ENCODE peak calls at places on chromosomes 13 and 19, in eight cellular contexts. Q is T1000, T is HFFc6, F is ascending aorta, V is astrocyte of the cerebellum, C is mucosa of descending colon, U is stromal cell of bone marrow, X is lung microvascular endothelial cell. B is an unnamed sample.

GRCh38 chr19:5893296-5893903 is 10.2 kb downstream of the NDUFA11 start:
- DNase-seq in Q (no peak), T (no peak), F (no peak), V (no peak), C (no peak), U (no peak), X (no peak), B (no peak)

GRCh38 chr19:32969549-32969948 is 2.2 kb downstream of the CEP89 start:
- DNase-seq in Q (no peak), T (no peak), F (no peak), V (no peak), C (no peak), U (no peak), X (no peak), B (no peak)

GRCh38 chr19:20067898-20068297 is 9.9 kb upstream of the ZNF90 start:
- DNase-seq in Q (no peak), T (no peak), F (no peak), V (no peak), C (no peak), U (no peak), X (no peak), B (no peak)

GRCh38 chr13:107466326-107466725 is 749.0 kb downstream of the LIG4 start:
- DNase-seq in Q (peak), T (no peak), F (no peak), V (peak), C (no peak), U (no peak), X (peak), B (no peak)

GRCh38 chr13:52599037-52599852 is 43.0 kb upstream of the HNRNPA1L2 start:
- DNase-seq in Q (no peak), T (peak), F (no peak), V (peak), C (no peak), U (peak), X (peak), B (no peak)

GRCh38 chr13:86383561-86383960 is 584.3 kb upstream of the SLITRK6 start:
- DNase-seq in Q (no peak), T (no peak), F (no peak), V (no peak), C (no peak), U (no peak), X (no peak), B (no peak)

GRCh38 chr13:92896842-92897241 is 329.8 kb upstream of the GPC6 start:
- DNase-seq in Q (no peak), T (no peak), F (no peak), V (peak), C (no peak), U (no peak), X (no peak), B (no peak)

GRCh38 chr19:50695251-50696064 is 24.1 kb downstream of the SHANK1 start:
- DNase-seq in Q (no peak), T (no peak), F (no peak), V (no peak), C (no peak), U (no peak), X (peak), B (no peak)

GRCh38 chr13:27353166-27353583 is 71.2 kb upstream of the GTF3A start:
- DNase-seq in Q (no peak), T (no peak), F (no peak), V (no peak), C (no peak), U (no peak), X (no peak), B (no peak)

GRCh38 chr13:51122868-51123267 is 11.8 kb upstream of the C13orf42 start:
- DNase-seq in Q (no peak), T (no peak), F (no peak), V (no peak), C (no peak), U (no peak), X (no peak), B (no peak)

GRCh38 chr19:18453269-18454024 is 15.5 kb upstream of the ISYNA1 start:
- DNase-seq in Q (peak), T (peak), F (no peak), V (no peak), C (no peak), U (no peak), X (peak), B (no peak)

GRCh38 chr19:4969772-4970531 is 1.0 kb downstream of the KDM4B start:
- DNase-seq in Q (no peak), T (no peak), F (no peak), V (no peak), C (no peak), U (no peak), X (no peak), B (no peak)

GRCh38 chr13:36431204-36432105 is 840 bp upstream of the CCNA1 start:
- DNase-seq in Q (no peak), T (no peak), F (no peak), V (no peak), C (peak), U (no peak), X (peak), B (no peak)

GRCh38 chr19:10069046-10069445 is 17.1 kb upstream of the SHFL start:
- DNase-seq in Q (no peak), T (no peak), F (no peak), V (no peak), C (no peak), U (peak), X (no peak), B (no peak)

GRCh38 chr19:11964858-11965645 is at the start of gene ZNF763:
- DNase-seq in Q (peak), T (peak), F (peak), V (no peak), C (peak), U (peak), X (peak), B (peak)

GRCh38 chr19:4909897-4910593 is 744 bp downstream of the UHRF1 start:
- DNase-seq in Q (peak), T (peak), F (peak), V (no peak), C (peak), U (peak), X (peak), B (no peak)

GRCh38 chr13:46903748-46904147 is 6.9 kb upstream of the HTR2A start:
- DNase-seq in Q (no peak), T (no peak), F (no peak), V (no peak), C (no peak), U (no peak), X (no peak), B (no peak)

GRCh38 chr19:46953955-46954501 is 65.6 kb upstream of the NPAS1 start:
- DNase-seq in Q (no peak), T (no peak), F (no peak), V (no peak), C (no peak), U (no peak), X (no peak), B (no peak)

GRCh38 chr13:63274772-63275171 is 1859.1 kb upstream of the PCDH20 start:
- DNase-seq in Q (no peak), T (no peak), F (no peak), V (no peak), C (no peak), U (no peak), X (no peak), B (no peak)

GRCh38 chr13:34942732-34943674 is 933 bp downstream of the NBEA start:
- DNase-seq in Q (no peak), T (no peak), F (no peak), V (no peak), C (peak), U (no peak), X (no peak), B (no peak)

GRCh38 chr19:3171894-3172679 is 6.5 kb upstream of the S1PR4 start:
- DNase-seq in Q (no peak), T (no peak), F (no peak), V (no peak), C (no peak), U (no peak), X (no peak), B (no peak)

GRCh38 chr13:44368062-44368591 is 5.5 kb upstream of the SERP2 start:
- DNase-seq in Q (no peak), T (peak), F (no peak), V (no peak), C (no peak), U (peak), X (peak), B (peak)

GRCh38 chr19:3184847-3185481 is 766 bp upstream of the NCLN start:
- DNase-seq in Q (peak), T (no peak), F (peak), V (peak), C (no peak), U (no peak), X (peak), B (no peak)

GRCh38 chr19:10553943-10554381 is 10.3 kb downstream of the ATG4D start:
- DNase-seq in Q (no peak), T (no peak), F (no peak), V (no peak), C (peak), U (no peak), X (no peak), B (no peak)

GRCh38 chr13:102846261-102847015 is 606 bp downstream of the ERCC5 start:
- DNase-seq in Q (no peak), T (peak), F (no peak), V (no peak), C (peak), U (no peak), X (peak), B (no peak)

GRCh38 chr19:53977991-53978731 is 13.3 kb upstream of the CACNG6 start:
- DNase-seq in Q (no peak), T (peak), F (no peak), V (peak), C (no peak), U (peak), X (peak), B (no peak)

GRCh38 chr13:88000239-88000638 is 329.1 kb downstream of the SLITRK5 start:
- DNase-seq in Q (no peak), T (no peak), F (no peak), V (no peak), C (no peak), U (no peak), X (no peak), B (no peak)

GRCh38 chr13:32734511-32734910 is 148.3 kb downstream of the PDS5B start:
- DNase-seq in Q (no peak), T (peak), F (no peak), V (no peak), C (no peak), U (no peak), X (peak), B (no peak)

GRCh38 chr19:49119411-49120324 is at the start of gene PPFIA3:
- DNase-seq in Q (peak), T (peak), F (no peak), V (no peak), C (peak), U (peak), X (peak), B (no peak)

GRCh38 chr19:18294467-18294864 is 13.0 kb upstream of the JUND start:
- DNase-seq in Q (no peak), T (peak), F (peak), V (no peak), C (peak), U (no peak), X (no peak), B (no peak)

GRCh38 chr19:32688315-32688714 is 3.3 kb upstream of the NUDT19 start:
- DNase-seq in Q (no peak), T (no peak), F (no peak), V (no peak), C (no peak), U (no peak), X (peak), B (no peak)

B was measured in brain pericyte.